ENCODE peak calls at places on chromosome 5, in four cellular contexts. One of them, this sample, is unnamed.
A peak's percentile ranks its signal among the peaks of the same experiment; 100 is the strongest.

GRCh38 chr5:27311544-27311943 is 273.2 kb upstream of the CDH9 start:
- DNase-seq in HEK293T: no peak
- DNase-seq in HepG2: no peak
- DNase-seq in K562: no peak
- DNase-seq in this sample: no peak

GRCh38 chr5:168334161-168335094 is 43.0 kb downstream of the WWC1 start:
- DNase-seq in HEK293T: no peak
- DNase-seq in HepG2: no peak
- DNase-seq in K562: no peak
- DNase-seq in this sample: peak; percentile 87

GRCh38 chr5:19927919-19928318 is 60.1 kb downstream of the CDH18 start:
- DNase-seq in HEK293T: no peak
- DNase-seq in HepG2: peak; percentile 2
- DNase-seq in K562: no peak
- DNase-seq in this sample: peak; percentile 52

GRCh38 chr5:153429734-153430133 is 60.7 kb upstream of the GRIA1 start:
- DNase-seq in HEK293T: no peak
- DNase-seq in HepG2: no peak
- DNase-seq in K562: no peak
- DNase-seq in this sample: no peak

GRCh38 chr5:129652353-129653138 is 95.3 kb upstream of the MINAR2 start:
- DNase-seq in HEK293T: no peak
- DNase-seq in HepG2: no peak
- DNase-seq in K562: no peak
- DNase-seq in this sample: no peak

GRCh38 chr5:179132586-179133355 is 72.6 kb downstream of the ZNF354C start:
- DNase-seq in HEK293T: no peak
- DNase-seq in HepG2: no peak
- DNase-seq in K562: no peak
- DNase-seq in this sample: no peak

GRCh38 chr5:40603378-40603777 is 76.3 kb upstream of the PTGER4 start:
- DNase-seq in HEK293T: no peak
- DNase-seq in HepG2: no peak
- DNase-seq in K562: no peak
- DNase-seq in this sample: no peak

GRCh38 chr5:116837876-116838568 is 263.4 kb upstream of the SEMA6A start:
- DNase-seq in HEK293T: no peak
- DNase-seq in HepG2: no peak
- DNase-seq in K562: no peak
- DNase-seq in this sample: no peak

GRCh38 chr5:79576606-79577289 is 35.5 kb upstream of the TENT2 start:
- DNase-seq in HEK293T: no peak
- DNase-seq in HepG2: no peak
- DNase-seq in K562: peak; percentile 38
- DNase-seq in this sample: no peak

GRCh38 chr5:141040763-141041426 is 10.3 kb upstream of the PCDHB1 start:
- DNase-seq in HEK293T: peak; percentile 91
- DNase-seq in HepG2: peak; percentile 69
- DNase-seq in K562: peak; percentile 78
- DNase-seq in this sample: peak; percentile 99

GRCh38 chr5:150045512-150045911 is 40.8 kb downstream of the CSF1R start:
- DNase-seq in HEK293T: no peak
- DNase-seq in HepG2: no peak
- DNase-seq in K562: peak; percentile 38
- DNase-seq in this sample: peak; percentile 29
- TF ChIP-seq ELF4 in HEK293T: no peak
- TF ChIP-seq ELF4 in HepG2: no peak
- TF ChIP-seq ELF4 in K562: no peak
- TF ChIP-seq ELF4 in this sample: no peak

GRCh38 chr5:94658272-94658671 is 39.8 kb downstream of the SLF1 start:
- DNase-seq in HEK293T: no peak
- DNase-seq in HepG2: no peak
- DNase-seq in K562: no peak
- DNase-seq in this sample: no peak
- TF ChIP-seq ELF4 in HEK293T: no peak
- TF ChIP-seq ELF4 in HepG2: no peak
- TF ChIP-seq ELF4 in K562: no peak
- TF ChIP-seq ELF4 in this sample: no peak

DNA sequence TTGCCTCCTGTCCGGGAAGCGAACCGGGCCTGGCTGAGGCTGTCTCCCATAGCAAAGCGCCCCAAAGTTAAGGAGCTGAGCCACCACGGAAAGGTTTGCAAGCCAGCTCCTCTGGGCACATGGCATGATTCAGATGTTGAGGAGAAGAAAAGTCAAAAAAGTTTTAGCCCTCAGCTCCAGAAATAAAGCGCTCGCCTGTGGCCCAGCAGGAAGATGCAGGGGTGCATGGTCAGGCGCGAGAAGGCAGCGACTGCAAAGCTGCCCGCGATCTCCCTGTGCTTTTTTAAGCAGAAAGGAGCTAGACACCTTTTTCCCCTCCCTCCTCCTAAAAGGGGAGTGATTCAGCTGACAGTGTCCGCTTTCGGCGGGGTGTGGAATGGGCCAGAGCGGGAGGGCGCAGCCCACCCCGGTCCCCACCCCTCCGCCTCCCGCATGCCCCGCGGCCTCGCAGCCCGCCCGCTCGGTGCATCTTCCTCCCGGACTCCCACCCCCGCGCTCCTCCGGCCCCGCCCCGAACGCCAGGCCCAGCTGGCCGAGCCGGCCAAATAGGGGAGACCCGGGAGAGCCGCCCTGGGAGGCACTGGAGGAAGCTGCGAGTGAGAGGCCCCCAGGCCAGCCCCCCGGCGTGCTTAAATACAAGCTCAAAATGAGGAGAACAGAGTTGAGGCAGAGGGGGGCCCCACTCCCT is at the start of gene ADAMTS12:
- DNase-seq in HEK293T: peak; percentile 26
- DNase-seq in HepG2: no peak
- DNase-seq in K562: no peak
- DNase-seq in this sample: peak; percentile 70
- TF ChIP-seq ELF4 in HEK293T: no peak
- TF ChIP-seq ELF4 in HepG2: no peak
- TF ChIP-seq ELF4 in K562: no peak
- TF ChIP-seq ELF4 in this sample: no peak

GRCh38 chr5:144697847-144698262 is 527.2 kb downstream of the KCTD16 start:
- DNase-seq in HEK293T: no peak
- DNase-seq in HepG2: no peak
- DNase-seq in K562: no peak
- DNase-seq in this sample: no peak
- TF ChIP-seq ELF4 in HEK293T: no peak
- TF ChIP-seq ELF4 in HepG2: no peak
- TF ChIP-seq ELF4 in K562: no peak
- TF ChIP-seq ELF4 in this sample: no peak

DNA sequence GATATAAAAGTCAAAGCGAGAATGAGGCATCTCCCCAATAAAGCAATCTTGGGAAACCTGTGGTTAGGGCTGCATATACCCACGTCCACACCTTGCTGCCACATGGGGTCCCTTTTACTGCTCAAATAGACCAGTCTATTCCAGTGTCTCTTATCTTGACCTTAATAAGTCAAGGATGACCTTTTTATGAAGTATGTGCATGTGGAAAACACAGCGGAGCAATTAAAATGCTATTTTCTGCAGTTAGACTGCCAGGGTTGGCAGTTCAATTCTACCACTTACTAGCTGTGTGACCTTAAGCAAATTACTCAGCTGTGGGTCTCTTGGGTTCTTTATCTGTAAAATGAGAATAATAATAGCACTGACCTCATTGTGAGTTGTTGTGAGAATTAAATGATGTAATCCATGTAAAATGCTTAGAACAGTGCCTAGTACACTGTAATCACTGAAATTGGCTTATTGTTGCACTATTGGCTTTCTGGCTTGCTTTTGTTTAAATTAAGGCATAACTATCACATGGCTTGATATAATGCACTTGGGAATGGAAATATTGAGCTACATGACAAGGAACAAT is 67.8 kb upstream of the HSPB3 start:
- DNase-seq in HEK293T: no peak
- DNase-seq in HepG2: no peak
- DNase-seq in K562: no peak
- DNase-seq in this sample: no peak
- TF ChIP-seq ELF4 in HEK293T: no peak
- TF ChIP-seq ELF4 in HepG2: no peak
- TF ChIP-seq ELF4 in K562: no peak
- TF ChIP-seq ELF4 in this sample: no peak

DNA sequence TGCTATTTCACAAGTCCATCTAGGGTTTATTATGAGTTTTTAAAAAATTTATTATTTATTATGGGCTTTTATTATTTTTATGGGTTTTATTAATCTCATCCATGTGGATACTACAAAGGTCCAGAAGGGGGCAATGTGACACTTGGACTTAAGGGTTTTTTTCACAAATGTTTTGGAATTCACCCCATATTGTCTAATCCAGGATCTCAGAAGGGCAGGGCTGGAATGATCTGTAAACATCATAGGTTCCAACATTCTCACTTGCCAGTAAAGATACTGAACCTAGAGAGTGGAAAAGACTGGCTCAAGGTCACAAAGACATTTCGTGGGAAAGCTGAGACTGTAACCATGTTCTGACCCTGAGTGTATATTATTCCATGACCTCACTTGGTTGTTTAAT is 35.6 kb downstream of the NIM1K start:
- DNase-seq in HEK293T: no peak
- DNase-seq in HepG2: peak; percentile 46
- DNase-seq in K562: peak; percentile 56
- DNase-seq in this sample: no peak
- TF ChIP-seq ELF4 in HEK293T: no peak
- TF ChIP-seq ELF4 in HepG2: no peak
- TF ChIP-seq ELF4 in K562: no peak
- TF ChIP-seq ELF4 in this sample: no peak

DNA sequence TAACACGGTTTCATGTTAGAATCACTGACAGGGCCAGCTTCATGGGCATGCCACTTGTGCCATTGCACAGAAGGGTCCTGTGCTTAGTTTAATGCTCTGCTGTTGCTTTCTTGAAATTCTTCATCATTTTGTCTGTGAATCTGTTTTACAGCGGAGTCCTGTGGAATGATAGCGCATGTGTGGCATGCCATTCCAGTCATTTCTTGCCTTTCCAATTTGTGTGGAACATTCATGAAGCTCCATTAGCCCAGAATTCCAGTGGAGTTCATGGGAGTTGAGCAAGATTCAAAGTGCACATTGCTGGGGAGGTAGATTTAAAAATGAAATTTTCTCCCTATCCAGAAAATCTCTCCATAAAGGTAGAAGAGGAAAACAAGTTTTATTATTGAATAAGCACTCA is 43.4 kb upstream of the NREP start:
- DNase-seq in HEK293T: no peak
- DNase-seq in HepG2: no peak
- DNase-seq in K562: no peak
- DNase-seq in this sample: no peak
- TF ChIP-seq ELF4 in HEK293T: no peak
- TF ChIP-seq ELF4 in HepG2: no peak
- TF ChIP-seq ELF4 in K562: no peak
- TF ChIP-seq ELF4 in this sample: no peak

DNA sequence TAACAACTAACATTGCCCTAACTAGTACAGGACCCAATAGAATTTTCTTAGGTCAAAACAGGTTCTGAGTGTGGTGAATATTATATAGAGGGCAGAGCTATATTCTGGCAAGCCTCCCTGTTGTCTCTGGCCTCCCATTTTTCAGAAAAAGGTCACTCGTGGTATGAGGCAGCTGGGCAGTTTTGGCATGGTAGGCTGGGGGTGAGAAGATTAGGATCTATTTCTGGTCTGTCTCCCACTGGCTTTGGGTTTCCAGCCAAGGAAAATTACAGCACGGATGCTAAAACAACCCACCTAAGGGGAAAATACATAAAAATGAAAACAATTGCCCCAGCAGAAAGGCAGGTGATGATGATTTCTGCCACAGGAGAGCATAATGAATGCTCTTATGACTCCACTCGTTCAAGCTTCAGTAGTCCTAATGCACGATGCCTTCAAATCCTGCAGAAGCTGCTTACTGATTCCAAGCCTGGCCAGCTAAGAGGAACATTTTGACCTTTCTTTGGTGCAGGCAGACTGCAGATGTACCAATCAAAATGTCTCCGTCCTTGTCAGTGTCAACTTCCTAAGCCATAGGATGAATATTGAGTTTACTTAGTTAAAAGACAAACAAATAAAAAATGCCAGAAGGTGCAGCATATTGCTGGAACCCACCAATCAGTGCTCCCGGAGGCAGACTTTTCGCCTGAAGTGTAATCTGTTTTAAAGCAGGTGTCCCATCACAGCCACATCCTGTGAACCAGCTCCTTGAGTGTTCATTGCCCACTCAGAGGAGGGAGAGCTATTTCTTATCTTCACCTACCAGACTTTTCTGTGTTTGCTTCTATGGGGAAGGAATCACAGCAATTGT is 435.4 kb downstream of the ZSWIM6 start:
- DNase-seq in HEK293T: no peak
- DNase-seq in HepG2: no peak
- DNase-seq in K562: no peak
- DNase-seq in this sample: no peak
- TF ChIP-seq ELF4 in HEK293T: no peak
- TF ChIP-seq ELF4 in HepG2: no peak
- TF ChIP-seq ELF4 in K562: no peak
- TF ChIP-seq ELF4 in this sample: no peak

DNA sequence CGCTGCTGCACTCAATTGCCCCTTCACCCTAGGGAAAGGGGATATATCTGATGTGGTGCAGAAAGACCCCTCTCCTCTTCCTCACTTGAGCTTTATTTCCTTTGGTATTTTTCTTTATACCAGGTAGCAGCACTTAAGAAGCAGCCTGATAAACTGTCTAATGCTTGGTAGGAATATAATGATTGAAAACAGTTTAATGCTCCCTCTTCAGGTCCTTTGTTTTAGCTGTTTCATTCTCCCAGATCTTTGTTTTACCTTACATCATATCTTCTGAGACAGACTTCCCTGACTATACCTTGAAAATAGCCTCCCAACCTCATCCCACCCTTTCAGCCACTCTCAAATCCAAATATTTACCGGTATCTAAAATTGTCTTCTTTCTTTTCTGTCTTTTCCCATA is 87.9 kb downstream of the NUDT12 start:
- DNase-seq in HEK293T: no peak
- DNase-seq in HepG2: no peak
- DNase-seq in K562: no peak
- DNase-seq in this sample: no peak
- TF ChIP-seq ELF4 in HEK293T: no peak
- TF ChIP-seq ELF4 in HepG2: no peak
- TF ChIP-seq ELF4 in K562: no peak
- TF ChIP-seq ELF4 in this sample: no peak

GRCh38 chr5:57988808-57989207 is 471.1 kb downstream of the PLK2 start:
- DNase-seq in HEK293T: no peak
- DNase-seq in HepG2: no peak
- DNase-seq in K562: no peak
- DNase-seq in this sample: no peak
- TF ChIP-seq ELF4 in HEK293T: no peak
- TF ChIP-seq ELF4 in HepG2: no peak
- TF ChIP-seq ELF4 in K562: no peak
- TF ChIP-seq ELF4 in this sample: no peak

This sample was measured in WTC11.